ENCODE peak calls at places on chromosomes 11 and 22, in seven cellular contexts. One of them, this sample, is unnamed. For H3K4me1, the result is how much of the 10 kb centered on the place peaks cover.

GRCh38 chr22:43212434-43212952 is 25.6 kb upstream of the TTLL12 start:
- DNase-seq in left lung: no peak
- DNase-seq in CD8-positive, alpha-beta T cell: no peak
- DNase-seq in stomach: no peak
- DNase-seq in psoas muscle: no peak
- DNase-seq in heart right ventricle: no peak
- DNase-seq in HepG2: no peak
- DNase-seq in this sample: no peak

GRCh38 chr11:110971110-110971509 is 258.9 kb upstream of the ARHGAP20 start:
- DNase-seq in left lung: no peak
- DNase-seq in CD8-positive, alpha-beta T cell: no peak
- DNase-seq in stomach: no peak
- DNase-seq in psoas muscle: no peak
- DNase-seq in heart right ventricle: no peak
- DNase-seq in HepG2: no peak
- DNase-seq in this sample: no peak

GRCh38 chr11:11992257-11992690 is 16.2 kb downstream of the DKK3 start:
- DNase-seq in left lung: no peak
- DNase-seq in CD8-positive, alpha-beta T cell: no peak
- DNase-seq in stomach: peak
- DNase-seq in psoas muscle: no peak
- DNase-seq in heart right ventricle: no peak
- DNase-seq in HepG2: peak
- DNase-seq in this sample: peak

GRCh38 chr11:122101625-122102291 is 14.3 kb downstream of the BLID start:
- DNase-seq in left lung: peak
- DNase-seq in CD8-positive, alpha-beta T cell: no peak
- DNase-seq in stomach: no peak
- DNase-seq in psoas muscle: peak
- DNase-seq in heart right ventricle: peak
- DNase-seq in HepG2: peak
- DNase-seq in this sample: no peak

GRCh38 chr11:115999437-115999836 is 495.2 kb upstream of the CADM1 start:
- DNase-seq in left lung: no peak
- DNase-seq in CD8-positive, alpha-beta T cell: no peak
- DNase-seq in stomach: no peak
- DNase-seq in psoas muscle: no peak
- DNase-seq in heart right ventricle: no peak
- DNase-seq in HepG2: no peak
- DNase-seq in this sample: no peak

GRCh38 chr11:68818181-68818580 is 23.5 kb downstream of the CPT1A start:
- DNase-seq in left lung: no peak
- DNase-seq in CD8-positive, alpha-beta T cell: no peak
- DNase-seq in stomach: no peak
- DNase-seq in psoas muscle: no peak
- DNase-seq in heart right ventricle: no peak
- DNase-seq in HepG2: no peak
- DNase-seq in this sample: no peak

GRCh38 chr11:120221115-120221752 is 10.4 kb downstream of the OAF start:
- DNase-seq in left lung: no peak
- DNase-seq in CD8-positive, alpha-beta T cell: no peak
- DNase-seq in stomach: peak
- DNase-seq in psoas muscle: no peak
- DNase-seq in heart right ventricle: no peak
- DNase-seq in HepG2: no peak
- DNase-seq in this sample: no peak

GRCh38 chr22:29838599-29838956 is 504 bp upstream of the ASCC2 start:
- DNase-seq in left lung: no peak
- DNase-seq in CD8-positive, alpha-beta T cell: no peak
- DNase-seq in stomach: no peak
- DNase-seq in psoas muscle: no peak
- DNase-seq in heart right ventricle: no peak
- DNase-seq in HepG2: no peak
- DNase-seq in this sample: no peak

GRCh38 chr22:40764743-40765441 is 54.3 kb downstream of the SLC25A17 start:
- DNase-seq in left lung: no peak
- DNase-seq in CD8-positive, alpha-beta T cell: peak
- DNase-seq in stomach: no peak
- DNase-seq in psoas muscle: no peak
- DNase-seq in heart right ventricle: no peak
- DNase-seq in HepG2: no peak
- DNase-seq in this sample: no peak

GRCh38 chr11:102534261-102534872 is 3.8 kb upstream of the MMP7 start:
- DNase-seq in left lung: no peak
- DNase-seq in CD8-positive, alpha-beta T cell: no peak
- DNase-seq in stomach: no peak
- DNase-seq in psoas muscle: no peak
- DNase-seq in heart right ventricle: no peak
- DNase-seq in HepG2: peak
- DNase-seq in this sample: no peak

GRCh38 chr11:10487002-10487647 is 32.1 kb downstream of the AMPD3 start:
- DNase-seq in left lung: no peak
- DNase-seq in CD8-positive, alpha-beta T cell: no peak
- DNase-seq in stomach: no peak
- DNase-seq in psoas muscle: no peak
- DNase-seq in heart right ventricle: no peak
- DNase-seq in HepG2: no peak
- DNase-seq in this sample: no peak

GRCh38 chr11:19101803-19102520 is 15.0 kb upstream of the ZDHHC13 start:
- DNase-seq in left lung: no peak
- DNase-seq in CD8-positive, alpha-beta T cell: no peak
- DNase-seq in stomach: no peak
- DNase-seq in psoas muscle: no peak
- DNase-seq in heart right ventricle: no peak
- DNase-seq in HepG2: no peak
- DNase-seq in this sample: no peak

GRCh38 chr11:130313383-130314183 is 1.1 kb downstream of the ZBTB44 start:
- DNase-seq in left lung: no peak
- DNase-seq in CD8-positive, alpha-beta T cell: no peak
- DNase-seq in stomach: no peak
- DNase-seq in psoas muscle: no peak
- DNase-seq in heart right ventricle: no peak
- DNase-seq in HepG2: no peak
- DNase-seq in this sample: no peak

GRCh38 chr11:128625766-128626165 is 38.4 kb upstream of the ETS1 start:
- DNase-seq in left lung: no peak
- DNase-seq in CD8-positive, alpha-beta T cell: no peak
- DNase-seq in stomach: no peak
- DNase-seq in psoas muscle: no peak
- DNase-seq in heart right ventricle: no peak
- DNase-seq in HepG2: no peak
- DNase-seq in this sample: no peak

GRCh38 chr11:11035331-11035730 is 177.5 kb upstream of the ZBED5 start:
- DNase-seq in left lung: no peak
- DNase-seq in CD8-positive, alpha-beta T cell: no peak
- DNase-seq in stomach: no peak
- DNase-seq in psoas muscle: no peak
- DNase-seq in heart right ventricle: no peak
- DNase-seq in HepG2: no peak
- DNase-seq in this sample: no peak

GRCh38 chr11:12064954-12065280 is 45.5 kb upstream of the MICAL2 start:
- DNase-seq in left lung: no peak
- DNase-seq in CD8-positive, alpha-beta T cell: no peak
- DNase-seq in stomach: no peak
- DNase-seq in psoas muscle: no peak
- DNase-seq in heart right ventricle: no peak
- DNase-seq in HepG2: no peak
- DNase-seq in this sample: no peak

GRCh38 chr22:39932918-39933649 is 27.1 kb upstream of the TMA7B start:
- DNase-seq in left lung: no peak
- DNase-seq in CD8-positive, alpha-beta T cell: peak
- DNase-seq in stomach: peak
- DNase-seq in psoas muscle: no peak
- DNase-seq in heart right ventricle: no peak
- DNase-seq in HepG2: peak
- DNase-seq in this sample: no peak

GRCh38 chr11:94117871-94118270 is 10.8 kb upstream of the PANX1 start:
- DNase-seq in left lung: no peak
- DNase-seq in CD8-positive, alpha-beta T cell: no peak
- DNase-seq in stomach: no peak
- DNase-seq in psoas muscle: no peak
- DNase-seq in heart right ventricle: no peak
- DNase-seq in HepG2: no peak
- DNase-seq in this sample: no peak

GRCh38 chr11:33624082-33624481 is 76.5 kb downstream of the C11orf91 start:
- DNase-seq in left lung: no peak
- DNase-seq in CD8-positive, alpha-beta T cell: no peak
- DNase-seq in stomach: no peak
- DNase-seq in psoas muscle: peak
- DNase-seq in heart right ventricle: peak
- DNase-seq in HepG2: no peak
- DNase-seq in this sample: no peak

GRCh38 chr11:124935548-124936514 is at the start of gene HEPACAM:
- DNase-seq in left lung: no peak
- DNase-seq in CD8-positive, alpha-beta T cell: no peak
- DNase-seq in stomach: no peak
- DNase-seq in psoas muscle: no peak
- DNase-seq in heart right ventricle: no peak
- DNase-seq in HepG2: peak
- DNase-seq in this sample: no peak

GRCh38 chr11:68189082-68189481 is 24.0 kb downstream of the KMT5B start:
- DNase-seq in left lung: no peak
- DNase-seq in CD8-positive, alpha-beta T cell: no peak
- DNase-seq in stomach: no peak
- DNase-seq in psoas muscle: no peak
- DNase-seq in heart right ventricle: no peak
- DNase-seq in HepG2: no peak
- DNase-seq in this sample: no peak

GRCh38 chr11:111077938-111078337 is 167.6 kb upstream of the POU2AF2 start:
- DNase-seq in left lung: no peak
- DNase-seq in CD8-positive, alpha-beta T cell: no peak
- DNase-seq in stomach: no peak
- DNase-seq in psoas muscle: no peak
- DNase-seq in heart right ventricle: no peak
- DNase-seq in HepG2: no peak
- DNase-seq in this sample: no peak

GRCh38 chr11:70244698-70245097 is 25.8 kb upstream of the PPFIA1 start:
- DNase-seq in left lung: peak
- DNase-seq in CD8-positive, alpha-beta T cell: no peak
- DNase-seq in stomach: no peak
- DNase-seq in psoas muscle: no peak
- DNase-seq in heart right ventricle: no peak
- DNase-seq in HepG2: no peak
- DNase-seq in this sample: no peak

DNA sequence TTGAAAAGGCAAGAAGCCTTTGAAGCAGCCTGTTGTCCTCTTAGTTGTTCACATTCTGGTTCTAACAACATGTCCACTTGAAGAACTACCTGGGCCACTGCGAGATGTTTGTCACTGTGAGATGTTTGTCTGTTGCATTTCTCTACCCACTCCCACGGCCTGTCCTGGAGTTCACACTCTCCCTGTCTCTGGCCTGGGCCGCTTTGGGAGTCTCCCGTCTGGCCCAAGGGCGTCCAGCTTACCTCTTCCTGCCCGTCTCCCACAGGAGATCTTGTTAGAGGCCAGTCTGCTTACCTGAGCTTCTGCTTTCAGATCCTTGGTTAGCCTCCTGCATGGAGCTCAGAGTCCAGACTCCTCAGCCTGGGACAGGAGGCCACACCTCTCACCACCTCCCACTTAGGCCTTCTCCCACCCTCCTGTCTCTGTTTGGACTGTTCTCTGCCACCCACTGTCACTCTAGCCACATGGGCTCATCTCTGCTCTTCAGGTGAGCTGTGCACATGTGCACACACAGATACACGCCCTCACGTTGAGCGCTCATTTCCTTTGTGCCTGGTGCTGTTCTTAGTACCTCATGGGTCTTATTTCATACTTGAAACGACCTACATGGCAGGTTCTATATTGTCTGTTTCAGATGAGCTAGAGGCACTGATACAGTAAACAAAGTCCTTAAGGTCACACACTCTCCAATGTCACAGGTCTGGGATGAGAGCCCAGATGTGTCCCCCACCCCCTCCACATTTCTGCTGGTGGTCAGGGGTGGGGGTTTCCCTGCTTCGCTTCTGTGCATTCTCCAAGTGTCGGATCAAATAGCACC is 66.1 kb downstream of the TBC1D22A start:
- DNase-seq in left lung: no peak
- DNase-seq in CD8-positive, alpha-beta T cell: no peak
- DNase-seq in stomach: no peak
- DNase-seq in psoas muscle: no peak
- DNase-seq in heart right ventricle: no peak
- DNase-seq in HepG2: no peak
- DNase-seq in this sample: no peak
- H3K27ac ChIP-seq in left lung: no peak
- H3K27ac ChIP-seq in CD8-positive, alpha-beta T cell: no peak
- H3K27ac ChIP-seq in stomach: peak
- H3K27ac ChIP-seq in psoas muscle: no peak
- H3K27ac ChIP-seq in heart right ventricle: no peak
- H3K27ac ChIP-seq in HepG2: peak
- H3K27ac ChIP-seq in this sample: no peak

GRCh38 chr22:21948824-21949568 is 3.7 kb downstream of the PPM1F start:
- DNase-seq in left lung: no peak
- DNase-seq in CD8-positive, alpha-beta T cell: no peak
- DNase-seq in stomach: no peak
- DNase-seq in psoas muscle: no peak
- DNase-seq in heart right ventricle: no peak
- DNase-seq in HepG2: no peak
- DNase-seq in this sample: no peak
- H3K4me1 ChIP-seq in left lung: under half
- H3K4me1 ChIP-seq in CD8-positive, alpha-beta T cell: under half
- H3K4me1 ChIP-seq in stomach: under half
- H3K4me1 ChIP-seq in psoas muscle: under half
- H3K4me1 ChIP-seq in heart right ventricle: half or more
- H3K4me1 ChIP-seq in HepG2: under half
- H3K4me1 ChIP-seq in this sample: half or more

GRCh38 chr11:35021589-35021988 is 105.2 kb downstream of the PDHX start:
- DNase-seq in left lung: no peak
- DNase-seq in CD8-positive, alpha-beta T cell: no peak
- DNase-seq in stomach: no peak
- DNase-seq in psoas muscle: no peak
- DNase-seq in heart right ventricle: no peak
- DNase-seq in HepG2: no peak
- DNase-seq in this sample: no peak

GRCh38 chr11:35015621-35016387 is 99.4 kb downstream of the PDHX start:
- DNase-seq in left lung: no peak
- DNase-seq in CD8-positive, alpha-beta T cell: no peak
- DNase-seq in stomach: no peak
- DNase-seq in psoas muscle: no peak
- DNase-seq in heart right ventricle: no peak
- DNase-seq in HepG2: no peak
- DNase-seq in this sample: no peak

GRCh38 chr11:35016939-35017338 is 100.5 kb downstream of the PDHX start:
- DNase-seq in left lung: no peak
- DNase-seq in CD8-positive, alpha-beta T cell: no peak
- DNase-seq in stomach: no peak
- DNase-seq in psoas muscle: no peak
- DNase-seq in heart right ventricle: no peak
- DNase-seq in HepG2: no peak
- DNase-seq in this sample: no peak

GRCh38 chr11:35014352-35014751 is 97.9 kb downstream of the PDHX start:
- DNase-seq in left lung: no peak
- DNase-seq in CD8-positive, alpha-beta T cell: no peak
- DNase-seq in stomach: no peak
- DNase-seq in psoas muscle: no peak
- DNase-seq in heart right ventricle: no peak
- DNase-seq in HepG2: no peak
- DNase-seq in this sample: no peak

GRCh38 chr11:35017528-35018342 is 101.3 kb downstream of the PDHX start:
- DNase-seq in left lung: no peak
- DNase-seq in CD8-positive, alpha-beta T cell: no peak
- DNase-seq in stomach: no peak
- DNase-seq in psoas muscle: no peak
- DNase-seq in heart right ventricle: no peak
- DNase-seq in HepG2: peak
- DNase-seq in this sample: no peak
- H3K4me3 ChIP-seq in left lung: no peak
- H3K4me3 ChIP-seq in CD8-positive, alpha-beta T cell: no peak
- H3K4me3 ChIP-seq in stomach: no peak
- H3K4me3 ChIP-seq in psoas muscle: no peak
- H3K4me3 ChIP-seq in heart right ventricle: no peak
- H3K4me3 ChIP-seq in HepG2: no peak
- H3K4me3 ChIP-seq in this sample: no peak

GRCh38 chr11:47337229-47337924 is 15.1 kb downstream of the MYBPC3 start:
- DNase-seq in left lung: no peak
- DNase-seq in CD8-positive, alpha-beta T cell: no peak
- DNase-seq in stomach: no peak
- DNase-seq in psoas muscle: no peak
- DNase-seq in heart right ventricle: no peak
- DNase-seq in HepG2: no peak
- DNase-seq in this sample: no peak
- H3K27ac ChIP-seq in left lung: no peak
- H3K27ac ChIP-seq in CD8-positive, alpha-beta T cell: no peak
- H3K27ac ChIP-seq in stomach: no peak
- H3K27ac ChIP-seq in psoas muscle: no peak
- H3K27ac ChIP-seq in heart right ventricle: no peak
- H3K27ac ChIP-seq in HepG2: no peak
- H3K27ac ChIP-seq in this sample: no peak

This sample was measured in upper lobe of right lung.